ENCODE peak calls at places on chromosome 22, in six cellular contexts. K, X, G, T, F and H are unnamed samples. For H3K4me1, the result is how much of the 10 kb centered on the place peaks cover.

GRCh38 chr22:45253039-45253641 is 12.4 kb upstream of the KIAA0930 start:
- DNase-seq in F (no peak), T (no peak), K (no peak), X (no peak), G (no peak), H (no peak)

GRCh38 chr22:21639359-21639758 is 2.7 kb upstream of the SDF2L1 start:
- DNase-seq in F (no peak), T (no peak), X (no peak), G (no peak), K (no peak), H (no peak)

GRCh38 chr22:25420925-25421904 is 143.3 kb upstream of the GRK3 start:
- DNase-seq in K (peak), F (peak), G (no peak), X (no peak), T (no peak), H (no peak)

GRCh38 chr22:46792061-46792796 is 29.8 kb downstream of the TBC1D22A start:
- DNase-seq in K (no peak), T (no peak), F (no peak), G (no peak), X (no peak), H (no peak)

GRCh38 chr22:37173709-37174108 is 14.3 kb downstream of the C1QTNF6 start:
- DNase-seq in T (peak), K (peak), X (no peak), G (no peak), F (no peak), H (no peak)

GRCh38 chr22:46073683-46074504 is 76.4 kb upstream of the PPARA start:
- DNase-seq in X (no peak), G (no peak), K (peak), T (no peak), F (no peak), H (no peak)

GRCh38 chr22:44404341-44405020 is 91.7 kb upstream of the SHISAL1 start:
- DNase-seq in F (no peak), K (no peak), T (no peak), X (no peak), G (no peak), H (no peak)

GRCh38 chr22:44479662-44480061 is 18.4 kb downstream of the RTL6 start:
- DNase-seq in K (no peak), X (no peak), G (no peak), F (no peak), T (no peak), H (no peak)

GRCh38 chr22:36339171-36340065 is 48.3 kb downstream of the MYH9 start:
- DNase-seq in X (no peak), K (peak), G (no peak), T (no peak), F (no peak), H (no peak)

GRCh38 chr22:35198738-35199137 is 58.6 kb upstream of the HMGXB4 start:
- DNase-seq in K (no peak), X (no peak), T (no peak), G (no peak), F (no peak), H (no peak)

GRCh38 chr22:22030493-22031182 is 48.1 kb upstream of the TOP3B start:
- DNase-seq in T (peak), F (peak), G (no peak), X (no peak), K (no peak), H (no peak)

DNA sequence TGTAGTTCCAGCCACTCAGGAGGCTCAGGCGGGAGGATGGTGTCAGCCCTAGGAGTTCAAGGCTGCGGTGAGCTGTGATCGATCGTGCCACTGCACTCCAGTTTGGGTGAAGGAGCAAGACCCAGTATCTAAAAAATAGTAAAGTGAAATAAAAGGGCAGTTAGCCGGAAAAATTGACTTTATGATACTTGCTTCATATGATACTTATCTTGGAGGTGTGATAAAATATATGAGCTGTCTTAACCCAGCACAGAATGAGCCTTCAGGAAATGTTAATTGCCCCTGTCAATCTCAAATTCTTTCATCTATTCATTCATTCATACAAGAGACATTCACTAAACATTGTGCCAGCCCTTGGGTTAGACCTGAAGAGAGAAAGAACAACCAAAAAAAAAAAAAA is 454.4 kb downstream of the MIAT start:
- DNase-seq in F (no peak), K (no peak), G (no peak), T (no peak), X (no peak), H (no peak)
- H3K4me1 ChIP-seq in F (under half), K (half or more), G (under half), T (under half), X (under half), H (under half)

DNA sequence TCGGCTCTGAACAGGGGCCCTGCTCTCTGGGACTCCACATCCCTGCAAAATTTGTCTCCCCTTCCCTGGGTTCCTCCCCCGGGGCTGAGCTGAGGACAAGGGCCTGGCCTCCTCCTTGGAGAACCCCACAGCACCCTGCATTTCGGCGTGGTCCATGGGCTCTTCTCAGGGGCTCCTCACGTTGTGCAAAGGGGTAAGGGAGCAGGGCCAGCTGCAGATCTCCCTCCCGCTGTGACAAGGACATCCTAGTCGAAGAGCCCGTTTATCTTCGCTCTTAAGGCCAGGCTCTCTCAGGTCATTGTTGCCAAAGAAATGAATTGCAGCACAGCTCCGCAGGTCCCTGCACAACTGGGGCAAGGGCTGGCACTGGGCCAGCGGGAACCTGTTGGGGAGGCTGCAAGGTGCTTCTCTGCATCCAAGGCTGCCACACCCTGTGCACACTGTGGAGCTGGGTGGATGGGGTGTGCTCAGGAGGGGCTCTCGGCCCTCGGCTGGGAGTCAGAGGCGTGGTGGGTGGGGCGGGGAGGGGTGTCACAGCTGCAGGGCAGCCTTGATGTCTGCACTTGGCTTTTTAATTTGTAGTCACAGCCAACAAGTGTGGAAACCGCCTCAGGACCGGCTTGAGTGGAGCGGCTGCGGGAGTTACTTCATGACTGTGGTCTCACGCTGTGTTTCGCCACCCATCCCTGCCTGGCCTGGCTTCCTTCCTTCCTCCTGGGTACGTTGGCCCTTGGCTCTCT is 26.6 kb upstream of the SEPTIN5 start:
- DNase-seq in K (peak), G (no peak), X (no peak), F (no peak), T (no peak), H (no peak)
- H3K27ac ChIP-seq in K (no peak), G (no peak), X (no peak), F (no peak), T (no peak), H (no peak)

DNA sequence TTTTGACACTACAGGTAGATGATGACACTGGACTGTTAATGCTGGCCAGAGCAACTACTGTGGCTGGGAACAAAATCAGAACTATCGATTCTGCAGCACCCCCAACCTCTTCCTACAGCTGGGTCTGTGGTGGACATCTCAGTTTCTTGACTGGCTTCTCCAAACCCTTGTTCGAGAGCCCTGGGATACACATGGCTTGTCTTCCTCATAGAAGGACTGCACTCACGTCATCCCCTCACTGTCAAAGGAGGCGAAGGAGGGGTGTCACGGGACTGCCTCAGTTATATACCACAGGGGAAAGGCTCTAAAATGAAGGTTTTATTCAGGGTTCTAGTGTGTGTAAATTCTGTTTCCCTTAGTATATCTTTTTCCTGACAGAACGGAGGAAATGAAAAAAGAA is 44.9 kb downstream of the PITPNB start:
- DNase-seq in G (no peak), K (no peak), X (no peak), F (no peak), T (no peak), H (no peak)
- H3K4me1 ChIP-seq in G (under half), K (under half), X (under half), F (under half), T (under half), H (under half)

GRCh38 chr22:27217154-27217553 is 559.8 kb downstream of the MIAT start:
- DNase-seq in X (no peak), K (no peak), F (no peak), G (no peak), T (no peak), H (no peak)
- H3K27ac ChIP-seq in X (no peak), K (no peak), F (no peak), G (no peak), T (no peak), H (no peak)

GRCh38 chr22:23225724-23226496 is 45.6 kb downstream of the BCR start:
- DNase-seq in F (no peak), K (peak), X (no peak), T (no peak), G (no peak), H (no peak)
- H3K4me1 ChIP-seq in F (under half), K (under half), X (under half), T (under half), G (under half), H (half or more)

DNA sequence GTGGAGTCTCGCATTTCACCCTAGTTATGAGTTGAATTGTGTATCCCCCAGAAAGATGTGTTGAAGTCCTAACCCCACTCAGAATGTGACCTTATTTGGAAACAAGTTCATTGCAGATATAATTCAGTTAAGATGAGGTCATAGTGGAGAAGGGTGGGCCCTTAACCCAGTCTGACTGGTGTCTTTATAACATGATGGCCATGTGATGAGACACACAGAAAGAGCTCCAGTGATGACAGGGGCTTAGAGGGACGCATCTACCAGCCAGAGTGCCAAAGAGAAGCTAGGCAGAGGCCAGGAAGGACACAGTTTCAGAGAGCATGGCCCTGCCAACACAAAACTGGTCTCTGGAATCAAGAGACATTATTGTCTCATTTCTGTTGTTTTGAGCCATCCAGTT is 50.3 kb downstream of the LARGE1 start:
- DNase-seq in T (no peak), K (peak), X (no peak), G (no peak), F (no peak), H (no peak)
- H3K27ac ChIP-seq in T (peak), K (no peak), X (no peak), G (no peak), F (no peak), H (peak)

GRCh38 chr22:50115693-50116092 is 25.9 kb downstream of the MOV10L1 start:
- DNase-seq in X (no peak), T (no peak), F (no peak), G (peak), K (no peak), H (no peak)
- H3K4me1 ChIP-seq in X (under half), T (under half), F (under half), G (under half), K (under half), H (half or more)

GRCh38 chr22:31378123-31378522 is 21.3 kb upstream of the DRG1 start:
- DNase-seq in K (peak), G (no peak), T (no peak), X (no peak), F (no peak), H (no peak)

GRCh38 chr22:31377609-31378008 is 21.8 kb upstream of the DRG1 start:
- DNase-seq in X (no peak), G (no peak), T (no peak), K (no peak), F (no peak), H (no peak)
- H3K27ac ChIP-seq in X (no peak), G (no peak), T (no peak), K (no peak), F (no peak), H (no peak)